ENCODE peak calls at places on chromosomes 11 and 22, in six cellular contexts. One of them, this sample, is unnamed. For H3K4me1, the result is how much of the 10 kb centered on the place peaks cover.

GRCh38 chr11:116598556-116598955 is 174.2 kb downstream of the BUD13 start:
- DNase-seq in OCI-LY7: no peak
- DNase-seq in upper lobe of left lung: no peak
- DNase-seq in heart right ventricle: no peak
- DNase-seq in neural progenitor cell: no peak
- DNase-seq in pancreas: no peak
- DNase-seq in this sample: no peak

GRCh38 chr11:47848636-47849155 is 546 bp upstream of the NUP160 start:
- DNase-seq in pancreas: no peak
- DNase-seq in OCI-LY7: no peak
- DNase-seq in neural progenitor cell: no peak
- DNase-seq in upper lobe of left lung: no peak
- DNase-seq in heart right ventricle: no peak
- DNase-seq in this sample: no peak

GRCh38 chr22:41288245-41288946 is 2.4 kb upstream of the RANGAP1 start:
- DNase-seq in OCI-LY7: no peak
- DNase-seq in heart right ventricle: peak
- DNase-seq in neural progenitor cell: no peak
- DNase-seq in pancreas: peak
- DNase-seq in upper lobe of left lung: no peak
- DNase-seq in this sample: no peak

GRCh38 chr22:22952531-22953295 is 65.1 kb downstream of the IGLL5 start:
- DNase-seq in OCI-LY7: no peak
- DNase-seq in upper lobe of left lung: no peak
- DNase-seq in pancreas: no peak
- DNase-seq in neural progenitor cell: no peak
- DNase-seq in heart right ventricle: no peak
- DNase-seq in this sample: no peak

GRCh38 chr22:47445716-47446290 is 683.4 kb downstream of the TBC1D22A start:
- DNase-seq in pancreas: no peak
- DNase-seq in heart right ventricle: no peak
- DNase-seq in upper lobe of left lung: no peak
- DNase-seq in neural progenitor cell: no peak
- DNase-seq in OCI-LY7: no peak
- DNase-seq in this sample: no peak

GRCh38 chr11:17383466-17383865 is 5.0 kb downstream of the KCNJ11 start:
- DNase-seq in upper lobe of left lung: no peak
- DNase-seq in neural progenitor cell: no peak
- DNase-seq in OCI-LY7: no peak
- DNase-seq in pancreas: no peak
- DNase-seq in heart right ventricle: no peak
- DNase-seq in this sample: no peak

GRCh38 chr11:126613272-126613671 is 257.8 kb downstream of the ST3GAL4 start:
- DNase-seq in OCI-LY7: no peak
- DNase-seq in heart right ventricle: no peak
- DNase-seq in pancreas: no peak
- DNase-seq in upper lobe of left lung: no peak
- DNase-seq in neural progenitor cell: no peak
- DNase-seq in this sample: no peak

GRCh38 chr11:12235549-12235944 is 125.2 kb downstream of the MICAL2 start:
- DNase-seq in pancreas: no peak
- DNase-seq in upper lobe of left lung: no peak
- DNase-seq in neural progenitor cell: no peak
- DNase-seq in heart right ventricle: no peak
- DNase-seq in OCI-LY7: no peak
- DNase-seq in this sample: no peak

GRCh38 chr11:67439321-67440228 is 2.1 kb upstream of the PTPRCAP start:
- DNase-seq in neural progenitor cell: no peak
- DNase-seq in upper lobe of left lung: peak
- DNase-seq in OCI-LY7: no peak
- DNase-seq in pancreas: no peak
- DNase-seq in heart right ventricle: no peak
- DNase-seq in this sample: peak

GRCh38 chr11:130434521-130435223 is 6.3 kb upstream of the ADAMTS8 start:
- DNase-seq in heart right ventricle: peak
- DNase-seq in upper lobe of left lung: no peak
- DNase-seq in neural progenitor cell: peak
- DNase-seq in pancreas: peak
- DNase-seq in OCI-LY7: peak
- DNase-seq in this sample: peak

GRCh38 chr22:37930270-37930951 is 23.0 kb downstream of the C22orf23 start:
- DNase-seq in neural progenitor cell: peak
- DNase-seq in OCI-LY7: peak
- DNase-seq in upper lobe of left lung: no peak
- DNase-seq in pancreas: no peak
- DNase-seq in heart right ventricle: no peak
- DNase-seq in this sample: peak

GRCh38 chr22:11616811-11617210 is 3911.2 kb upstream of the OR11H1 start:
- DNase-seq in upper lobe of left lung: no peak
- DNase-seq in heart right ventricle: no peak
- DNase-seq in pancreas: no peak
- DNase-seq in neural progenitor cell: no peak
- DNase-seq in OCI-LY7: no peak
- DNase-seq in this sample: no peak

GRCh38 chr22:20116951-20117645 is at the start of gene TRMT2A:
- DNase-seq in heart right ventricle: peak
- DNase-seq in OCI-LY7: peak
- DNase-seq in upper lobe of left lung: peak
- DNase-seq in pancreas: peak
- DNase-seq in neural progenitor cell: peak
- DNase-seq in this sample: peak

GRCh38 chr22:20116376-20116950 is 559 bp downstream of the RANBP1 start:
- DNase-seq in pancreas: peak
- DNase-seq in upper lobe of left lung: peak
- DNase-seq in heart right ventricle: peak
- DNase-seq in OCI-LY7: no peak
- DNase-seq in neural progenitor cell: peak
- DNase-seq in this sample: no peak

GRCh38 chr22:20117656-20118571 is 888 bp upstream of the TRMT2A start:
- DNase-seq in heart right ventricle: peak
- DNase-seq in upper lobe of left lung: no peak
- DNase-seq in pancreas: no peak
- DNase-seq in neural progenitor cell: peak
- DNase-seq in OCI-LY7: peak
- DNase-seq in this sample: no peak

GRCh38 chr22:20115691-20116375 is at the start of gene RANBP1:
- DNase-seq in upper lobe of left lung: peak
- DNase-seq in pancreas: no peak
- DNase-seq in OCI-LY7: no peak
- DNase-seq in heart right ventricle: no peak
- DNase-seq in neural progenitor cell: peak
- DNase-seq in this sample: peak

DNA sequence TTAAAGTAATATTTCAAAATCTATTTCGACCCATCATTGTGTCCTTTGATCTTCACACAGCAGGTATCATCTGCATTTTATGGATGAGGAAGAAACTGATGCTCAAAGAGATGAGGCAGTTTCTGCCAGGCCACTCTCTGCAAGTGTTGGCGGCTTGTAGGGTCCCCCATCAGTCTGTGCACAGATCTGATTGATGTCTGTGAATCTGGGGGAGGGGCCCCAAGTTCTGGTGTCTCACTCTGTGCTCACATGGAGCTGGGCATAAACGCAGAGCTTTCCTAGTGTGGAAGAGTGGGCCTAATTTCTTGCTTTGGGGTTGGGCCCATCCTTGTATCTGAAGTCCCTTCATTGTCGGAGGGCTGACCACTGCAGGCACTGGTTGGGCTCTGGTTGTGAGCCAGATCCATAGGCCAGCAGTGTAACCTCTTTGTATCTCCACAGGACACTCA is 1.6 kb upstream of the TRMT2A start:
- DNase-seq in heart right ventricle: no peak
- DNase-seq in pancreas: no peak
- DNase-seq in OCI-LY7: no peak
- DNase-seq in neural progenitor cell: peak
- DNase-seq in upper lobe of left lung: no peak
- DNase-seq in this sample: peak
- H3K4me1 ChIP-seq in heart right ventricle: under half
- H3K4me1 ChIP-seq in pancreas: under half
- H3K4me1 ChIP-seq in OCI-LY7: under half
- H3K4me1 ChIP-seq in neural progenitor cell: under half
- H3K4me1 ChIP-seq in upper lobe of left lung: under half
- H3K4me1 ChIP-seq in this sample: under half

GRCh38 chr11:133713406-133713805 is 131.9 kb downstream of the SPATA19 start:
- DNase-seq in neural progenitor cell: no peak
- DNase-seq in pancreas: no peak
- DNase-seq in OCI-LY7: no peak
- DNase-seq in heart right ventricle: no peak
- DNase-seq in upper lobe of left lung: no peak
- DNase-seq in this sample: no peak

GRCh38 chr11:133714471-133715375 is 130.6 kb downstream of the SPATA19 start:
- DNase-seq in OCI-LY7: no peak
- DNase-seq in neural progenitor cell: peak
- DNase-seq in heart right ventricle: no peak
- DNase-seq in pancreas: no peak
- DNase-seq in upper lobe of left lung: no peak
- DNase-seq in this sample: no peak

GRCh38 chr11:133712235-133712634 is 133.1 kb downstream of the SPATA19 start:
- DNase-seq in OCI-LY7: no peak
- DNase-seq in pancreas: no peak
- DNase-seq in neural progenitor cell: no peak
- DNase-seq in upper lobe of left lung: no peak
- DNase-seq in heart right ventricle: peak
- DNase-seq in this sample: no peak

GRCh38 chr11:133711545-133711944 is 133.8 kb downstream of the SPATA19 start:
- DNase-seq in OCI-LY7: no peak
- DNase-seq in pancreas: no peak
- DNase-seq in upper lobe of left lung: no peak
- DNase-seq in heart right ventricle: no peak
- DNase-seq in neural progenitor cell: no peak
- DNase-seq in this sample: no peak

GRCh38 chr11:133713844-133714243 is 131.5 kb downstream of the SPATA19 start:
- DNase-seq in upper lobe of left lung: no peak
- DNase-seq in OCI-LY7: no peak
- DNase-seq in neural progenitor cell: no peak
- DNase-seq in pancreas: no peak
- DNase-seq in heart right ventricle: no peak
- DNase-seq in this sample: no peak
- TF ChIP-seq CTCF in upper lobe of left lung: no peak
- TF ChIP-seq CTCF in OCI-LY7: no peak
- TF ChIP-seq CTCF in neural progenitor cell: no peak
- TF ChIP-seq CTCF in pancreas: no peak
- TF ChIP-seq CTCF in heart right ventricle: no peak
- TF ChIP-seq CTCF in this sample: no peak

GRCh38 chr11:72150882-72151281 is 15.4 kb downstream of the FOLR3 start:
- DNase-seq in heart right ventricle: no peak
- DNase-seq in neural progenitor cell: no peak
- DNase-seq in pancreas: no peak
- DNase-seq in OCI-LY7: no peak
- DNase-seq in upper lobe of left lung: no peak
- DNase-seq in this sample: no peak

GRCh38 chr11:72160319-72160718 is 24.8 kb downstream of the FOLR3 start:
- DNase-seq in neural progenitor cell: no peak
- DNase-seq in upper lobe of left lung: no peak
- DNase-seq in heart right ventricle: no peak
- DNase-seq in OCI-LY7: no peak
- DNase-seq in pancreas: no peak
- DNase-seq in this sample: no peak

GRCh38 chr11:72155751-72156150 is 20.2 kb downstream of the FOLR3 start:
- DNase-seq in neural progenitor cell: no peak
- DNase-seq in pancreas: no peak
- DNase-seq in heart right ventricle: no peak
- DNase-seq in upper lobe of left lung: no peak
- DNase-seq in OCI-LY7: no peak
- DNase-seq in this sample: no peak

GRCh38 chr11:72154816-72155215 is 19.3 kb downstream of the FOLR3 start:
- DNase-seq in heart right ventricle: no peak
- DNase-seq in upper lobe of left lung: no peak
- DNase-seq in pancreas: no peak
- DNase-seq in OCI-LY7: no peak
- DNase-seq in neural progenitor cell: no peak
- DNase-seq in this sample: no peak
- H3K4me1 ChIP-seq in heart right ventricle: under half
- H3K4me1 ChIP-seq in upper lobe of left lung: under half
- H3K4me1 ChIP-seq in pancreas: under half
- H3K4me1 ChIP-seq in OCI-LY7: under half
- H3K4me1 ChIP-seq in neural progenitor cell: under half
- H3K4me1 ChIP-seq in this sample: under half

GRCh38 chr11:11083441-11083840 is 225.6 kb upstream of the ZBED5 start:
- DNase-seq in upper lobe of left lung: no peak
- DNase-seq in neural progenitor cell: no peak
- DNase-seq in pancreas: no peak
- DNase-seq in OCI-LY7: no peak
- DNase-seq in heart right ventricle: no peak
- DNase-seq in this sample: no peak
- TF ChIP-seq CTCF in upper lobe of left lung: no peak
- TF ChIP-seq CTCF in neural progenitor cell: no peak
- TF ChIP-seq CTCF in pancreas: no peak
- TF ChIP-seq CTCF in OCI-LY7: no peak
- TF ChIP-seq CTCF in heart right ventricle: no peak
- TF ChIP-seq CTCF in this sample: no peak

GRCh38 chr11:71302534-71302909 is 50.1 kb upstream of the SHANK2 start:
- DNase-seq in upper lobe of left lung: no peak
- DNase-seq in neural progenitor cell: no peak
- DNase-seq in pancreas: no peak
- DNase-seq in heart right ventricle: no peak
- DNase-seq in OCI-LY7: no peak
- DNase-seq in this sample: no peak
- H3K4me1 ChIP-seq in upper lobe of left lung: under half
- H3K4me1 ChIP-seq in neural progenitor cell: under half
- H3K4me1 ChIP-seq in pancreas: under half
- H3K4me1 ChIP-seq in heart right ventricle: under half
- H3K4me1 ChIP-seq in OCI-LY7: under half
- H3K4me1 ChIP-seq in this sample: under half